ENCODE peak calls at places on chromosome 17, in five cellular contexts. One of them, this sample, is unnamed.

GRCh38 chr17:8064590-8065019 is 22.9 kb downstream of the ALOX12B start:
- DNase-seq in GM03348: no peak
- DNase-seq in effector CD4-positive, alpha-beta T cell: no peak
- DNase-seq in ACHN: no peak
- DNase-seq in LoVo: no peak
- DNase-seq in this sample: no peak

GRCh38 chr17:81056352-81056751 is 21.4 kb downstream of the BAIAP2 start:
- DNase-seq in ACHN: no peak
- DNase-seq in effector CD4-positive, alpha-beta T cell: no peak
- DNase-seq in GM03348: no peak
- DNase-seq in LoVo: no peak
- DNase-seq in this sample: no peak

GRCh38 chr17:80637286-80637703 is 92.7 kb downstream of the RPTOR start:
- DNase-seq in LoVo: no peak
- DNase-seq in effector CD4-positive, alpha-beta T cell: no peak
- DNase-seq in GM03348: no peak
- DNase-seq in ACHN: no peak
- DNase-seq in this sample: no peak

GRCh38 chr17:33038740-33039139 is 47.1 kb downstream of the SPACA3 start:
- DNase-seq in GM03348: peak
- DNase-seq in effector CD4-positive, alpha-beta T cell: no peak
- DNase-seq in ACHN: peak
- DNase-seq in LoVo: no peak
- DNase-seq in this sample: peak

GRCh38 chr17:45230787-45231480 is 9.2 kb downstream of the FMNL1 start:
- DNase-seq in GM03348: peak
- DNase-seq in ACHN: no peak
- DNase-seq in LoVo: no peak
- DNase-seq in effector CD4-positive, alpha-beta T cell: no peak
- DNase-seq in this sample: no peak

GRCh38 chr17:45096141-45096540 is 35.0 kb downstream of the NMT1 start:
- DNase-seq in LoVo: no peak
- DNase-seq in effector CD4-positive, alpha-beta T cell: no peak
- DNase-seq in GM03348: no peak
- DNase-seq in ACHN: peak
- DNase-seq in this sample: no peak

GRCh38 chr17:80832266-80832676 is 159.4 kb upstream of the CHMP6 start:
- DNase-seq in ACHN: peak
- DNase-seq in effector CD4-positive, alpha-beta T cell: no peak
- DNase-seq in GM03348: peak
- DNase-seq in LoVo: no peak
- DNase-seq in this sample: peak

GRCh38 chr17:14355556-14355955 is 54.7 kb downstream of the HS3ST3B1 start:
- DNase-seq in GM03348: no peak
- DNase-seq in ACHN: no peak
- DNase-seq in effector CD4-positive, alpha-beta T cell: no peak
- DNase-seq in LoVo: no peak
- DNase-seq in this sample: no peak

GRCh38 chr17:64455993-64456885 is 7.3 kb downstream of the MILR1 start:
- DNase-seq in ACHN: no peak
- DNase-seq in GM03348: no peak
- DNase-seq in LoVo: no peak
- DNase-seq in effector CD4-positive, alpha-beta T cell: no peak
- DNase-seq in this sample: no peak

GRCh38 chr17:80424878-80425765 is 10.2 kb downstream of the ENDOV start:
- DNase-seq in ACHN: no peak
- DNase-seq in GM03348: no peak
- DNase-seq in LoVo: no peak
- DNase-seq in effector CD4-positive, alpha-beta T cell: no peak
- DNase-seq in this sample: no peak

GRCh38 chr17:4974064-4974670 is 6.5 kb upstream of the SPAG7 start:
- DNase-seq in GM03348: no peak
- DNase-seq in ACHN: no peak
- DNase-seq in effector CD4-positive, alpha-beta T cell: no peak
- DNase-seq in LoVo: no peak
- DNase-seq in this sample: no peak